ENCODE peak calls at places on chromosomes 12 and 14, in four cellular contexts. T, J, X and E are unnamed samples. For H3K4me1, the result is how much of the 10 kb centered on the place peaks cover.

GRCh38 chr12:52356762-52357580 is 10.3 kb downstream of the KRT85 start:
- DNase-seq in J (no peak), T (no peak), X (no peak), E (no peak)

GRCh38 chr14:32507029-32507984 is 178.2 kb downstream of the AKAP6 start:
- DNase-seq in J (no peak), T (no peak), X (no peak), E (no peak)

GRCh38 chr14:101875726-101876268 is 88.6 kb upstream of the DYNC1H1 start:
- DNase-seq in T (no peak), X (no peak), J (no peak), E (no peak)

GRCh38 chr12:57549909-57550627 is at the start of gene KIF5A:
- DNase-seq in T (peak), J (no peak), X (no peak), E (no peak)

GRCh38 chr14:24840204-24840893 is 206.4 kb upstream of the GZMB start:
- DNase-seq in J (no peak), T (no peak), X (no peak), E (no peak)

GRCh38 chr12:100138048-100138907 is 4.4 kb downstream of the BLTP3B start:
- DNase-seq in T (no peak), J (no peak), X (no peak), E (no peak)

GRCh38 chr14:74616507-74616906 is 4.5 kb upstream of the LTBP2 start:
- DNase-seq in J (peak), T (no peak), X (no peak), E (no peak)

GRCh38 chr14:91946313-91947195 is 940 bp downstream of the FBLN5 start:
- DNase-seq in T (no peak), X (peak), J (no peak), E (no peak)

GRCh38 chr14:103313704-103314103 is 20.3 kb upstream of the EIF5 start:
- DNase-seq in J (no peak), X (no peak), T (no peak), E (no peak)

GRCh38 chr14:79708991-79709390 is 502.3 kb downstream of the DIO2 start:
- DNase-seq in T (no peak), X (no peak), J (no peak), E (no peak)

GRCh38 chr12:98456583-98457573 is 58.5 kb upstream of the TMPO start:
- DNase-seq in X (no peak), J (peak), T (peak), E (peak)

GRCh38 chr14:105192866-105193731 is 12.0 kb upstream of the NUDT14 start:
- DNase-seq in J (no peak), T (no peak), X (no peak), E (no peak)

GRCh38 chr12:80593766-80594165 is 113.7 kb upstream of the MYF6 start:
- DNase-seq in X (no peak), T (no peak), J (no peak), E (no peak)

GRCh38 chr12:78403136-78403535 is 461.4 kb upstream of the SYT1 start:
- DNase-seq in X (no peak), T (no peak), J (no peak), E (no peak)

GRCh38 chr14:101495827-101496778 is 65.2 kb upstream of the DIO3 start:
- DNase-seq in X (no peak), J (no peak), T (peak), E (no peak)

GRCh38 chr12:49636574-49636973 is 13.2 kb downstream of the PRPF40B start:
- DNase-seq in J (no peak), X (no peak), T (no peak), E (no peak)

GRCh38 chr12:78210894-78211302 is 380.2 kb downstream of the NAV3 start:
- DNase-seq in J (no peak), T (no peak), X (no peak), E (no peak)

GRCh38 chr12:97167598-97167997 is 260.5 kb downstream of the NEDD1 start:
- DNase-seq in J (no peak), X (no peak), T (no peak), E (no peak)

GRCh38 chr14:53946404-53947400 is 9.9 kb downstream of the BMP4 start:
- DNase-seq in X (no peak), J (no peak), T (peak), E (no peak)

DNA sequence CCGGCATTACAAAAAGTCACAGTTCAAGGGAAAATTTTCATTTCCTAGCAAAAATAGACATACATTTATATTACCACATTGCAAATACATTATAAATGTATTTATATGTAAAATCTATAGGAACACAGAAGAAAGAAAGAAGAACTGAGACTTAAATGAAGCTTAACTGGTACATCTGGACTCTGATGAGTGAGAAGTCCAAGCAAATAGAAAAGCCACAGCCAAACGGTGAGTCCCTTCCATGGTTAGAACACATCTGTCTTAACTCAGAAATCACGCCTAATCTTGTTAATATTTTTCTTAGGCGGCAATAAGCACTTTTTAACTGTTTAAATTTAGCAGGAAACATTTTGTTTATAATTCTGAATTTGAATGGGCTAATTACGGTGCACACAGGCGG is 9.4 kb upstream of the KLRB1 start:
- DNase-seq in T (no peak), X (no peak), J (no peak), E (no peak)
- H3K4me1 ChIP-seq in T (under half), X (under half), J (under half), E (under half)

DNA sequence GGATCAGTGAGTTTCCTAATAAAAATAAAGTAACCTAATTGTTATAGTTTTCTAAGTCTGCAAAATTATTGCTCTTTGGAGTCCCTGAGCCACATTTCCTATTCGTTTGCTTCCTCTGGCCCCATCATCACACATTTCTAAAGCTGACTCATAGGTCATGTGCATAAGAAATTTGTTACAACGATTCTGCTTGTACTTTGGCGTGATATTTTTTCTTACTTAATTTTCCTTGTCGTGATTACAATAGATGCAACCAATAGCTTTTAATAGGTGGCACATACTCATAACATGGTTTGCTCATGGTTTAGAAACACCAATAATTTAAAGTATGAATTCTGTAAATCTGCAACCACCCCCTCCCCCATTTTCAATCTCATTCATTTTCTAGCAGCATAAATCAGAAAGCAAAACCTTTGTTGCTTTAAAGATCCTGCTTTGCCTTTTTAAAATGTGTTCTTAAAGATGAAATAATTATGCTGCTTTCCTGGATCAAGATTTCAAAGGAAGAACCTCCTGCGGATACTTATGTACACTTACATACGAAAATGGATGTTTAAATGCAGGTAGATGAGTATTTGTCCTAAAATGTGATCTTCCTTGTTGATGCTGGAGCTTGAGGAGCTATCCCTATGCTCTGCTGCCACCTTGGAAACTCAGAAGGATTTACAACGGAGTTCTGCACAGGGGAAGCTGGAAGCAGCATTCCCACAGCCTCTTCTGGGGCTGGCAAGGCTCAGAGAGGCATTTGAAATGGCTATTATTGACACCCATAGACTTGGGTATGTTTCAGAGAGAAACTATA is 1.7 kb upstream of the FLRT2 start:
- DNase-seq in J (peak), T (peak), X (peak), E (peak)
- H3K4me3 ChIP-seq in J (peak), T (peak), X (peak), E (peak)

GRCh38 chr12:53599579-53599978 is 26.6 kb downstream of the ATF7 start:
- DNase-seq in T (no peak), J (no peak), X (no peak), E (no peak)
- TF ChIP-seq CTCF in T (no peak), J (no peak), X (no peak), E (no peak)

DNA sequence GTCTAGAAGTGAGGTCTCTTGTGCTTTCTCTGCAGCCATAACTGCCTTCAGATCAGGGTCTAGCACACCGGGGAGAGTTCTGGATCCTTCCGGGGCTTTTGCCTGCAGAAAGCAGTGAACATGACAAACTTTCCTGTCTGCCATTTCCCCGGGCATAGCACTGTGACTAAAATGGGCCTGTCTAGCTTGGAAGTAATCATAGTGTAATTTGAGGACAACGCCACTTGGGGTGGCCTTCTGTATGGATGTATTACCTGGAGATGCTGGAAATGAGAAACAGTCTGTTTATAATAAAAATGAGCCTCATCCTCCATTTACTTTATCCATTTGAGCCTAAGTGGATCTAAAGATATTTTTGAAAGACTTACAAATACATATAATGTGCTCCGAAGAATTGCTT is 453.7 kb downstream of the VRK1 start:
- DNase-seq in X (no peak), T (no peak), J (no peak), E (no peak)
- H3K4me1 ChIP-seq in X (under half), T (under half), J (under half), E (under half)

GRCh38 chr14:96198430-96199133 is 6.1 kb upstream of the BDKRB2 start:
- DNase-seq in X (no peak), T (no peak), J (no peak), E (no peak)
- H3K4me3 ChIP-seq in X (no peak), T (no peak), J (no peak), E (no peak)

GRCh38 chr12:123269395-123269892 is 2.2 kb downstream of the CDK2AP1 start:
- DNase-seq in X (peak), J (no peak), T (peak), E (peak)
- TF ChIP-seq CTCF in X (no peak), J (no peak), T (peak), E (no peak)

DNA sequence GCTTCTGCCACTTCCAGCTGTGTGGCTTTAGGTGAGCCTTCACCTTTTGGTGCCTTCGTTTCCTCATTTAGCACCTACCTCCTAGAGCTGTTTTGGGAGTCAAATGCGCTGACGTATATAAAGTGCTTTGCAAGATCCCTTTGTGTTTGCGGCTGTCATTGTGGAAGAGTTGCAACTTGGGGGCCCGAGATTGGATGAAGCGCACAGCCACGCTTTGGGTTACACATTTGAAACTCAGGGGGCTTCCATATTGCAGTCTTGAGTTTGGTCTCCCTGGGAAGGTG is 631 bp upstream of the ARL6IP4 start:
- DNase-seq in T (no peak), X (no peak), J (no peak), E (no peak)
- H3K4me1 ChIP-seq in T (half or more), X (half or more), J (under half), E (under half)

DNA sequence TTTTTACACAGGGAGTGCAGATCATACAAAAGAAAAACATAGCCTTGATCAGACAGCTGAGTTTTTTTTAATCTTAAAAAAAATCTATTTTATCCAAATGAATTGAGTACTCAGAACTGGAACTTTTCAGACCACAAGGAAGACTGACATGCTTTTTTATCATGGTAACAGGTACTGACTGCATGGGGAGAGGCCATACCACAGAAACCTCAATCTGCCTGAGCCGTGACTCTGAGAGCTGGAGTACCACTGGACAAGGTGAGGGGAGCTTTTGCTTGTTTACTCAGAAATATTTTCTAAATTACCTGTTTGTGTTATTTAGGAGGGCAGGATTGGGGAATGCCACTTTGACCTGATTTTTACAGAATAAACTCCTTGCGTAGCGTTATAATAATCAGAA is 143.9 kb downstream of the ALX1 start:
- DNase-seq in X (no peak), T (no peak), J (no peak), E (no peak)
- H3K4me3 ChIP-seq in X (no peak), T (no peak), J (no peak), E (no peak)

GRCh38 chr12:65106948-65107347 is 14.2 kb downstream of the WIF1 start:
- DNase-seq in J (no peak), T (no peak), X (no peak), E (no peak)
- TF ChIP-seq CTCF in J (peak), T (peak), X (no peak), E (peak)

GRCh38 chr12:130574402-130574801 is 141.7 kb downstream of the RIMBP2 start:
- DNase-seq in X (no peak), T (no peak), J (no peak), E (no peak)

GRCh38 chr12:130579231-130579630 is 136.9 kb downstream of the RIMBP2 start:
- DNase-seq in T (no peak), J (no peak), X (no peak), E (no peak)

GRCh38 chr12:130577348-130577747 is 138.8 kb downstream of the RIMBP2 start:
- DNase-seq in T (no peak), J (no peak), X (no peak), E (no peak)

GRCh38 chr12:130573235-130573634 is 142.9 kb downstream of the RIMBP2 start:
- DNase-seq in X (no peak), T (no peak), J (no peak), E (no peak)

DNA sequence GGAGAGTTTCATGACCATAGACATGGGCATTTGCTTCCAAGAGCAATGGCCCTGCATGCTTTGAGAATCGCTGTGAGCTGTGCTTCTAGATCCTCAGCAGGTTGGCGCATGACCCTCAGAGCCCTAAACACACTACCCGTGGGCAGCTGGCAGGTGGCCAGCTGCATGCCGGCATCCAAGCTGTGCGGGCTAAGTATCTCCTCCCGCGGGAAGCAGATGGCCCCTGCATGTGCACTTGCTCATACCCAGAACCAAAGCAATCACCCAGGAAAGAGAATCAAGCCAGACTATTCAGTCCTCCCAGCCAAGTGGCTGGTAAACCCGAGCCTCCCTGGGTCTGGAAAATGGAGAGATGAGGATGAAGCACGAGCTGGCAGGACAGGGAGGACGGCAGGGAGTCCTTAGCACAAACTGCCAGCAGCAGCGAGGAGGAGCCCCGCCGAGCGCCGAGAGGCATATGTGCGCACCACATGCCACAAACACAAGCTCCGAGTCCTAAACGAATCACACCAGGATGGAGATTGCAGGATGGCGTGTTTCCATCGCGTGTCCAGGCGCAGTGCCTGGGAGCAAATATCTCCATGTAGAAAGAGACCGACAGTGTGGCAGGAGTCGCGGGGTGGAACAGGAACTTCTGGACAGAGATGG is 139.7 kb downstream of the RIMBP2 start:
- DNase-seq in X (no peak), T (no peak), J (no peak), E (no peak)
- H3K4me1 ChIP-seq in X (under half), T (under half), J (under half), E (under half)